ENCODE peak calls at places on chromosomes 11 and 22, in nine cellular contexts. V, T, I, N, B, Q, R, Y and W are unnamed samples.

GRCh38 chr22:26367402-26368245 is 61.4 kb upstream of the ASPHD2 start:
- DNase-seq in V (peak), T (peak), I (peak), N (peak), B (no peak), Q (peak), R (peak), Y (peak), W (peak)

GRCh38 chr22:44497218-44497903 is 672 bp downstream of the RTL6 start:
- DNase-seq in V (peak), T (peak), I (peak), N (no peak), B (peak), Q (peak), R (peak), Y (peak), W (peak)

GRCh38 chr11:65654375-65655349 is 8.1 kb downstream of the RELA start:
- DNase-seq in V (no peak), T (no peak), I (no peak), N (no peak), B (peak), Q (no peak), R (no peak), Y (no peak), W (no peak)

GRCh38 chr22:27881404-27881803 is 37.7 kb downstream of the PITPNB start:
- DNase-seq in V (peak), T (peak), I (no peak), N (no peak), B (no peak), Q (no peak), R (no peak), Y (peak), W (no peak)

GRCh38 chr22:36930041-36930935 is 16.9 kb downstream of the CSF2RB start:
- DNase-seq in V (no peak), T (no peak), I (no peak), N (no peak), B (no peak), Q (no peak), R (no peak), Y (no peak), W (no peak)

GRCh38 chr11:130729678-130730300 is 186.5 kb downstream of the SNX19 start:
- DNase-seq in V (no peak), T (no peak), I (peak), N (no peak), B (no peak), Q (no peak), R (no peak), Y (no peak), W (no peak)

GRCh38 chr11:128772814-128773213 is 78.9 kb downstream of the FLI1 start:
- DNase-seq in V (no peak), T (no peak), I (no peak), N (no peak), B (peak), Q (no peak), R (no peak), Y (no peak), W (no peak)

GRCh38 chr11:66219846-66220565 is 48.4 kb upstream of the RAB1B start:
- DNase-seq in V (no peak), T (no peak), I (no peak), N (no peak), B (no peak), Q (no peak), R (no peak), Y (no peak), W (no peak)

GRCh38 chr11:68775951-68776388 is 24.6 kb upstream of the TESMIN start:
- DNase-seq in V (no peak), T (no peak), I (no peak), N (no peak), B (no peak), Q (no peak), R (no peak), Y (no peak), W (no peak)

GRCh38 chr11:129694966-129695365 is 120.7 kb upstream of the TMEM45B start:
- DNase-seq in V (no peak), T (no peak), I (no peak), N (peak), B (no peak), Q (no peak), R (no peak), Y (no peak), W (no peak)

GRCh38 chr22:47337161-47337621 is 574.7 kb downstream of the TBC1D22A start:
- DNase-seq in V (peak), T (peak), I (no peak), N (no peak), B (no peak), Q (no peak), R (no peak), Y (no peak), W (no peak)

GRCh38 chr11:64358907-64359711 is at the start of gene RPS6KA4:
- DNase-seq in V (peak), T (peak), I (peak), N (no peak), B (peak), Q (peak), R (no peak), Y (peak), W (peak)

GRCh38 chr11:129790131-129790530 is 25.5 kb upstream of the TMEM45B start:
- DNase-seq in V (no peak), T (no peak), I (no peak), N (no peak), B (no peak), Q (no peak), R (no peak), Y (no peak), W (no peak)